ENCODE peak calls at places on chromosome 13, in six cellular contexts. Q, S, U, O, Z and G are unnamed samples.

GRCh38 chr13:98242403-98242802 is 65.3 kb upstream of the RNF113B start:
- DNase-seq in O (no peak), Z (no peak), U (no peak), S (no peak), Q (no peak), G (no peak)

GRCh38 chr13:78610381-78610883 is 7.1 kb upstream of the POU4F1 start:
- DNase-seq in O (no peak), Z (no peak), S (no peak), U (no peak), Q (no peak), G (no peak)

GRCh38 chr13:43831088-43831487 is 44.3 kb upstream of the ENOX1 start:
- DNase-seq in S (no peak), Z (no peak), Q (no peak), U (no peak), O (no peak), G (no peak)

GRCh38 chr13:41061914-41062837 is 867 bp downstream of the WBP4 start:
- DNase-seq in Z (no peak), O (no peak), U (no peak), S (no peak), Q (no peak), G (no peak)

GRCh38 chr13:76398426-76398825 is 487.8 kb downstream of the KCTD12 start:
- DNase-seq in U (no peak), Q (no peak), Z (no peak), O (no peak), S (no peak), G (no peak)

GRCh38 chr13:96091164-96091931 is 1.4 kb downstream of the HS6ST3 start:
- DNase-seq in U (no peak), Q (no peak), Z (peak), O (no peak), S (no peak), G (no peak)

GRCh38 chr13:50460366-50460765 is 383.1 kb downstream of the DLEU7 start:
- DNase-seq in Z (no peak), S (no peak), U (no peak), Q (no peak), O (no peak), G (no peak)

GRCh38 chr13:97978661-97979450 is 25.4 kb downstream of the IPO5 start:
- DNase-seq in Z (no peak), O (no peak), U (no peak), S (no peak), Q (no peak), G (no peak)

GRCh38 chr13:26011996-26012688 is 39.7 kb downstream of the SHISA2 start:
- DNase-seq in S (no peak), Q (peak), U (peak), Z (no peak), O (peak), G (no peak)